ENCODE peak calls at places on chromosomes 1 and 21, in five cellular contexts. F is HT1080, K is NCI-H1105, W is GM23248, S is T-helper 9 cell. Y is an unnamed sample.

GRCh38 chr1:116972676-116973035 is 28.9 kb upstream of the CD101 start:
- DNase-seq in F (no peak), W (no peak), K (no peak), S (no peak), Y (no peak)

GRCh38 chr1:57889686-57890360 is 466.0 kb upstream of the DAB1 start:
- DNase-seq in F (peak), K (no peak), S (no peak), W (peak), Y (no peak)

GRCh38 chr1:186577633-186578032 is 102.6 kb downstream of the PTGS2 start:
- DNase-seq in K (no peak), W (no peak), F (no peak), S (no peak), Y (no peak)

GRCh38 chr1:54591127-54591756 is 32.1 kb downstream of the FAM151A start:
- DNase-seq in S (no peak), F (no peak), W (no peak), K (no peak), Y (no peak)

GRCh38 chr1:35049116-35049515 is 17.4 kb upstream of the ZMYM6 start:
- DNase-seq in W (peak), K (no peak), S (no peak), F (peak), Y (no peak)

GRCh38 chr1:118973536-118974160 is 14.5 kb downstream of the TBX15 start:
- DNase-seq in F (no peak), K (no peak), W (peak), S (no peak), Y (no peak)

GRCh38 chr1:92123868-92124267 is 43.7 kb downstream of the BTBD8 start:
- DNase-seq in S (no peak), F (no peak), W (no peak), K (no peak), Y (no peak)

GRCh38 chr1:68276448-68276847 is 44.1 kb upstream of the WLS start:
- DNase-seq in F (no peak), S (no peak), K (no peak), W (no peak), Y (no peak)

GRCh38 chr1:154418898-154419619 is 13.9 kb downstream of the IL6R start:
- DNase-seq in K (no peak), F (no peak), W (no peak), S (no peak), Y (no peak)

GRCh38 chr1:221274373-221274772 is 395.1 kb downstream of the HLX start:
- DNase-seq in W (no peak), S (no peak), K (peak), F (no peak), Y (no peak)

GRCh38 chr1:204584699-204585372 is 68.6 kb downstream of the MDM4 start:
- DNase-seq in W (no peak), K (no peak), S (no peak), F (no peak), Y (no peak)

GRCh38 chr1:153526132-153526543 is 9.7 kb downstream of the S100A6 start:
- DNase-seq in K (peak), F (no peak), W (no peak), S (no peak), Y (no peak)

GRCh38 chr1:5597171-5597864 is 394.9 kb downstream of the NPHP4 start:
- DNase-seq in F (no peak), K (no peak), W (no peak), S (no peak), Y (no peak)

GRCh38 chr1:111015222-111015621 is 51.5 kb upstream of the LRIF1 start:
- DNase-seq in F (no peak), W (no peak), K (no peak), S (no peak), Y (no peak)

GRCh38 chr1:91556556-91556955 is 55.9 kb downstream of the CDC7 start:
- DNase-seq in S (no peak), K (no peak), W (no peak), F (no peak), Y (no peak)

GRCh38 chr1:161733526-161733925 is 12.2 kb downstream of the FCRLB start:
- DNase-seq in W (peak), K (no peak), S (no peak), F (peak), Y (no peak)

GRCh38 chr1:112982328-112982727 is 26.3 kb upstream of the SLC16A1 start:
- DNase-seq in S (no peak), W (no peak), K (no peak), F (no peak), Y (no peak)

GRCh38 chr1:8858888-8859706 is 19.4 kb downstream of the ENO1 start:
- DNase-seq in F (peak), S (peak), W (peak), K (peak), Y (peak)

GRCh38 chr21:32203877-32204480 is 74.9 kb downstream of the MIS18A start:
- DNase-seq in W (no peak), S (no peak), K (no peak), F (no peak), Y (no peak)